ENCODE peak calls at places on chromosomes 6 and 20, in six cellular contexts. N is IMR-90, C is H1, H is testis, L is heart left ventricle, U is GM12878. V is an unnamed sample.
A peak's percentile ranks its signal among the peaks of the same experiment; 100 is the strongest.

GRCh38 chr6:11460001-11460668 is 77.4 kb upstream of the TMEM170B start:
- DNase-seq in N (peak; percentile 20), U (peak; percentile 75), L (no peak), H (peak; percentile 43), C (no peak), V (no peak)

GRCh38 chr6:11363881-11364576 is 131.6 kb upstream of the NEDD9 start:
- DNase-seq in U (no peak), N (no peak), H (no peak), C (no peak), L (no peak), V (no peak)

GRCh38 chr20:54176610-54177009 is 2.8 kb upstream of the CYP24A1 start:
- DNase-seq in L (no peak), H (no peak), U (no peak), N (no peak), C (no peak), V (no peak)

GRCh38 chr6:105920071-105920470 is 166.1 kb upstream of the PRDM1 start:
- DNase-seq in N (no peak), U (no peak), L (no peak), H (no peak), C (no peak), V (no peak)

GRCh38 chr6:157650801-157651200 is 172.2 kb upstream of the SNX9 start:
- DNase-seq in C (no peak), L (no peak), U (no peak), H (no peak), N (no peak), V (no peak)

GRCh38 chr6:43835872-43836419 is 65.9 kb downstream of the VEGFA start:
- DNase-seq in L (no peak), U (no peak), C (no peak), H (no peak), N (peak; percentile 78), V (no peak)

GRCh38 chr20:38337561-38338140 is 8.6 kb upstream of the LBP start:
- DNase-seq in H (peak; percentile 84), U (no peak), N (no peak), L (no peak), C (peak; percentile 98), V (no peak)

GRCh38 chr6:137709424-137710281 is 157.4 kb upstream of the TNFAIP3 start:
- DNase-seq in L (no peak), C (no peak), N (peak; percentile 88), H (no peak), U (no peak), V (no peak)

GRCh38 chr20:56788671-56789610 is 159.8 kb downstream of the TFAP2C start:
- DNase-seq in H (no peak), U (no peak), N (no peak), C (no peak), L (no peak), V (no peak)

GRCh38 chr20:39107741-39108140 is 145.6 kb downstream of the DHX35 start:
- DNase-seq in U (no peak), H (no peak), C (no peak), N (peak; percentile 1), L (no peak), V (no peak)

GRCh38 chr6:30490031-30490876 is 945 bp downstream of the HLA-E start:
- DNase-seq in L (peak; percentile 75), N (peak; percentile 46), C (peak; percentile 80), H (peak; percentile 68), U (peak; percentile 31), V (peak; percentile 62)

GRCh38 chr20:53608456-53609413 is 15.1 kb upstream of the ZNF217 start:
- DNase-seq in U (no peak), C (peak; percentile 54), H (peak; percentile 46), L (peak; percentile 43), N (no peak), V (no peak)

GRCh38 chr20:52083627-52084232 is 107.8 kb downstream of the ZFP64 start:
- DNase-seq in L (peak; percentile 45), C (peak; percentile 74), H (peak; percentile 82), U (no peak), N (peak; percentile 75), V (peak; percentile 57)

GRCh38 chr6:82397962-82398692 is 34.5 kb downstream of the TPBG start:
- DNase-seq in L (no peak), H (no peak), N (peak; percentile 61), U (no peak), C (no peak), V (no peak)

GRCh38 chr6:135739288-135739687 is 112.2 kb upstream of the PDE7B start:
- DNase-seq in H (no peak), L (no peak), C (no peak), U (no peak), N (peak; percentile 95), V (no peak)

GRCh38 chr20:52945268-52945667 is 26.9 kb upstream of the TSHZ2 start:
- DNase-seq in N (no peak), C (no peak), U (no peak), L (no peak), H (no peak), V (no peak)

GRCh38 chr20:49517509-49518100 is 35.1 kb upstream of the KCNB1 start:
- DNase-seq in N (no peak), H (no peak), C (no peak), U (no peak), L (no peak), V (no peak)

GRCh38 chr20:9615766-9616454 is 101.5 kb downstream of the LAMP5 start:
- DNase-seq in H (no peak), N (no peak), L (no peak), C (no peak), U (peak; percentile 57), V (no peak)

GRCh38 chr20:61015602-61016001 is 236.5 kb upstream of the CDH4 start:
- DNase-seq in H (no peak), N (no peak), U (no peak), C (no peak), L (no peak), V (no peak)

GRCh38 chr6:20900396-20901160 is 366.3 kb downstream of the CDKAL1 start:
- DNase-seq in L (no peak), N (no peak), C (no peak), U (no peak), H (no peak), V (no peak)

GRCh38 chr6:119077643-119078448 is 618 bp downstream of the FAM184A start:
- DNase-seq in L (peak; percentile 26), C (peak; percentile 81), U (no peak), H (peak; percentile 60), N (no peak), V (peak; percentile 42)

GRCh38 chr6:127976796-127977195 is 75.9 kb upstream of the THEMIS start:
- DNase-seq in L (no peak), N (no peak), C (no peak), U (no peak), H (no peak), V (no peak)

GRCh38 chr6:127976111-127976510 is 75.3 kb upstream of the THEMIS start:
- DNase-seq in C (no peak), L (no peak), N (no peak), H (no peak), U (no peak), V (no peak)

GRCh38 chr6:127980996-127981395 is 80.1 kb upstream of the THEMIS start:
- DNase-seq in U (no peak), L (no peak), H (no peak), N (no peak), C (no peak), V (no peak)
- H3K27ac ChIP-seq in U (no peak overlapping the region), L (no peak overlapping the region), H (no peak overlapping the region), N (no peak overlapping the region), C (no peak overlapping the region), V (no peak overlapping the region)

GRCh38 chr20:6014017-6014416 is 39.8 kb downstream of the LRRN4 start:
- DNase-seq in L (no peak), N (no peak), C (no peak), U (no peak), H (no peak), V (no peak)

GRCh38 chr20:6008254-6008653 is 45.6 kb downstream of the LRRN4 start:
- DNase-seq in C (no peak), H (peak; percentile 57), U (no peak), N (peak; percentile 92), L (peak; percentile 55), V (peak; percentile 56)

GRCh38 chr20:6007529-6008103 is 46.2 kb downstream of the LRRN4 start:
- DNase-seq in L (no peak), N (no peak), H (no peak), U (no peak), C (no peak), V (peak; percentile 18)

GRCh38 chr20:6014957-6015356 is 38.9 kb downstream of the LRRN4 start:
- DNase-seq in N (no peak), H (no peak), L (no peak), U (no peak), C (no peak), V (no peak)

DNA sequence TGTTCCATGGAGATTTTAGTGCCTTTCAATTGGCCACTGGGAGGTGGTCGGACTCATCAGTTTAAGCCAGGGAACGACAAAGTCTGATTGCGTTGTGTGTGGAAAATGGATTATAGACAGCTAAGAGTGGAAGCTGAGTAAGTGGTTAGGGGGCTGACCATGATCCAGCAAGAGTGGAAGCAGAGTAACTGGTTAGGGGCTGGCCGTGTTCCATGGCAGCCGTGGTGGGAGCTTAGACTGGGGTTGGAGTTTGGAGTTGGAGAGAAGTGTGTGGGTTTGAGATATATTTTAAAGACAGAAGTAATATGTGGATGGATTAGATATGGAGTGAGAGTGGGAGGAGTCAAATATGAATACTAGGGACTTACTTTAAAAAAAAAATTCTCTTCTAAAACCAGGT is 41.7 kb downstream of the LRRN4 start:
- DNase-seq in U (no peak), N (no peak), H (no peak), C (no peak), L (no peak), V (no peak)
- TF ChIP-seq POLR2A in U (no peak), N (no peak), H (no peak), C (no peak), L (no peak), V (no peak)

GRCh38 chr6:129750390-129750789 is 40.4 kb upstream of the ARHGAP18 start:
- DNase-seq in U (no peak), L (no peak), C (no peak), H (no peak), N (no peak), V (no peak)

GRCh38 chr6:129747588-129748112 is 37.7 kb upstream of the ARHGAP18 start:
- DNase-seq in U (no peak), L (no peak), C (no peak), N (no peak), H (no peak), V (no peak)

GRCh38 chr6:129748212-129748900 is 38.4 kb upstream of the ARHGAP18 start:
- DNase-seq in C (no peak), L (peak; percentile 31), N (peak; percentile 61), U (peak; percentile 82), H (no peak), V (no peak)

GRCh38 chr6:129748901-129749748 is 39.1 kb upstream of the ARHGAP18 start:
- DNase-seq in H (no peak), U (no peak), N (peak; percentile 77), C (no peak), L (no peak), V (no peak)

DNA sequence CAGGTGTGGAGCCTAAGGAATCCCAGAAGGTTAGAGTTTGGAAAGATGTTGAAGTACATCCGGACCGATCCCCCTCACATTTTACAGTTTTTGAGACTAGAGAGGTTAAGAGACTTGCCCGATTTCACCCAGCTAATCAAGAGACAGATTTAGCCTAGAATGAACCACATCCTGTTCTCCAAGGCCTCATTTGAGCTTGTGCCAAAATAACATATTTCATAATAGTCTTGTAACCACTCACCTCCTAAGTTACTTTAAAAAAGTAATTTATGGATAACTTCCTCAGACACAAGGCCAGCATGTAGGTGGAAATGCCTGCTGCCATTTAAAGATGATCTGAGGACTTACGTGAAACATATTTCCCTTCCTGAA is 39.8 kb upstream of the ARHGAP18 start:
- DNase-seq in H (no peak), N (peak; percentile 83), L (no peak), C (no peak), U (peak; percentile 61), V (no peak)
- H3K27ac ChIP-seq in H (no peak overlapping the region), N (no peak overlapping the region), L (peak overlapping the region; percentile 70), C (no peak overlapping the region), U (peak overlapping the region; percentile 96), V (no peak overlapping the region)

GRCh38 chr6:52664185-52664990 is 6.5 kb upstream of the TMEM14A start:
- DNase-seq in C (peak; percentile 93), H (peak; percentile 96), N (peak; percentile 96), L (peak; percentile 91), U (peak; percentile 83), V (peak; percentile 96)
- TF ChIP-seq POLR2A in C (peak; percentile 90), H (peak; percentile 67), N (peak; percentile 94), L (no peak), U (peak; percentile 95), V (peak; percentile 97)